ENCODE peak calls at places on chromosomes 11 and 22, in five cellular contexts. One of them, this sample, is unnamed.

GRCh38 chr11:18111005-18111404 is 5.1 kb upstream of the SAAL1 start:
- DNase-seq in mucosa of gallbladder: no peak
- DNase-seq in uterus: no peak
- DNase-seq in Right ventricle myocardium inferior: no peak
- DNase-seq in Calu3: no peak
- DNase-seq in this sample: peak

GRCh38 chr11:16613401-16614381 is 124.8 kb upstream of the C11orf58 start:
- DNase-seq in Calu3: peak
- DNase-seq in mucosa of gallbladder: peak
- DNase-seq in Right ventricle myocardium inferior: peak
- DNase-seq in uterus: peak
- DNase-seq in this sample: peak

GRCh38 chr11:44811841-44812448 is 85.2 kb downstream of the TSPAN18 start:
- DNase-seq in mucosa of gallbladder: no peak
- DNase-seq in Calu3: no peak
- DNase-seq in Right ventricle myocardium inferior: no peak
- DNase-seq in uterus: no peak
- DNase-seq in this sample: no peak

GRCh38 chr11:12499071-12499470 is 121.7 kb downstream of the PARVA start:
- DNase-seq in Right ventricle myocardium inferior: no peak
- DNase-seq in uterus: no peak
- DNase-seq in Calu3: no peak
- DNase-seq in mucosa of gallbladder: no peak
- DNase-seq in this sample: no peak

GRCh38 chr11:112637046-112637445 is 324.2 kb upstream of the NCAM1 start:
- DNase-seq in mucosa of gallbladder: no peak
- DNase-seq in uterus: no peak
- DNase-seq in Calu3: no peak
- DNase-seq in Right ventricle myocardium inferior: no peak
- DNase-seq in this sample: no peak

GRCh38 chr11:94781822-94782221 is 13.7 kb downstream of the AMOTL1 start:
- DNase-seq in mucosa of gallbladder: no peak
- DNase-seq in Right ventricle myocardium inferior: no peak
- DNase-seq in uterus: no peak
- DNase-seq in Calu3: no peak
- DNase-seq in this sample: no peak

GRCh38 chr11:69393178-69393832 is 88.2 kb upstream of the LINC01488 start:
- DNase-seq in Calu3: no peak
- DNase-seq in Right ventricle myocardium inferior: no peak
- DNase-seq in mucosa of gallbladder: no peak
- DNase-seq in uterus: no peak
- DNase-seq in this sample: no peak

GRCh38 chr11:124941703-124942102 is 5.9 kb upstream of the HEPACAM start:
- DNase-seq in Right ventricle myocardium inferior: no peak
- DNase-seq in uterus: no peak
- DNase-seq in mucosa of gallbladder: no peak
- DNase-seq in Calu3: no peak
- DNase-seq in this sample: no peak

GRCh38 chr11:119320593-119321524 is 3.9 kb upstream of the MCAM start:
- DNase-seq in mucosa of gallbladder: no peak
- DNase-seq in Right ventricle myocardium inferior: peak
- DNase-seq in uterus: peak
- DNase-seq in Calu3: peak
- DNase-seq in this sample: peak

GRCh38 chr22:24875862-24876506 is 70.0 kb downstream of the SGSM1 start:
- DNase-seq in uterus: no peak
- DNase-seq in mucosa of gallbladder: no peak
- DNase-seq in Right ventricle myocardium inferior: no peak
- DNase-seq in Calu3: peak
- DNase-seq in this sample: peak

GRCh38 chr11:117843666-117844484 is 19.3 kb upstream of the FXYD2 start:
- DNase-seq in Right ventricle myocardium inferior: peak
- DNase-seq in Calu3: peak
- DNase-seq in mucosa of gallbladder: peak
- DNase-seq in uterus: peak
- DNase-seq in this sample: peak

GRCh38 chr11:102306817-102307814 is 10.2 kb upstream of the BIRC3 start:
- DNase-seq in mucosa of gallbladder: no peak
- DNase-seq in Right ventricle myocardium inferior: no peak
- DNase-seq in Calu3: no peak
- DNase-seq in uterus: no peak
- DNase-seq in this sample: no peak

GRCh38 chr11:65491614-65492386 is 7.0 kb upstream of the MALAT1 start:
- DNase-seq in mucosa of gallbladder: peak
- DNase-seq in Right ventricle myocardium inferior: peak
- DNase-seq in Calu3: peak
- DNase-seq in uterus: peak
- DNase-seq in this sample: no peak

GRCh38 chr22:19307872-19308271 is 16.4 kb upstream of the CLTCL1 start:
- DNase-seq in Right ventricle myocardium inferior: no peak
- DNase-seq in Calu3: no peak
- DNase-seq in uterus: no peak
- DNase-seq in mucosa of gallbladder: no peak
- DNase-seq in this sample: no peak

GRCh38 chr22:23431337-23432072 is 148.6 kb downstream of the IGLL1 start:
- DNase-seq in mucosa of gallbladder: peak
- DNase-seq in Calu3: no peak
- DNase-seq in Right ventricle myocardium inferior: no peak
- DNase-seq in uterus: no peak
- DNase-seq in this sample: no peak

GRCh38 chr22:42330953-42331525 is 60.6 kb upstream of the TCF20 start:
- DNase-seq in uterus: no peak
- DNase-seq in Right ventricle myocardium inferior: no peak
- DNase-seq in mucosa of gallbladder: peak
- DNase-seq in Calu3: no peak
- DNase-seq in this sample: no peak

GRCh38 chr11:125174057-125174456 is 9.5 kb downstream of the PKNOX2 start:
- DNase-seq in uterus: no peak
- DNase-seq in Right ventricle myocardium inferior: no peak
- DNase-seq in Calu3: no peak
- DNase-seq in mucosa of gallbladder: no peak
- DNase-seq in this sample: no peak

GRCh38 chr22:38940985-38941384 is 16.4 kb upstream of the APOBEC3A start:
- DNase-seq in Calu3: no peak
- DNase-seq in uterus: no peak
- DNase-seq in Right ventricle myocardium inferior: no peak
- DNase-seq in mucosa of gallbladder: no peak
- DNase-seq in this sample: no peak

GRCh38 chr11:105838668-105839403 is 183.2 kb downstream of the MSANTD4 start:
- DNase-seq in uterus: no peak
- DNase-seq in mucosa of gallbladder: no peak
- DNase-seq in Calu3: no peak
- DNase-seq in Right ventricle myocardium inferior: no peak
- DNase-seq in this sample: no peak

GRCh38 chr11:87463486-87464102 is 425.9 kb downstream of the TMEM135 start:
- DNase-seq in uterus: no peak
- DNase-seq in mucosa of gallbladder: no peak
- DNase-seq in Calu3: peak
- DNase-seq in Right ventricle myocardium inferior: no peak
- DNase-seq in this sample: peak

GRCh38 chr22:44640618-44641155 is 61.3 kb upstream of the PRR5 start:
- DNase-seq in Right ventricle myocardium inferior: no peak
- DNase-seq in mucosa of gallbladder: no peak
- DNase-seq in uterus: no peak
- DNase-seq in Calu3: no peak
- DNase-seq in this sample: no peak

GRCh38 chr11:72232260-72233055 is 7.9 kb downstream of the INPPL1 start:
- DNase-seq in uterus: no peak
- DNase-seq in Calu3: no peak
- DNase-seq in Right ventricle myocardium inferior: no peak
- DNase-seq in mucosa of gallbladder: no peak
- DNase-seq in this sample: no peak

GRCh38 chr11:1774886-1775285 is 11.2 kb upstream of the CTSD start:
- DNase-seq in Calu3: no peak
- DNase-seq in Right ventricle myocardium inferior: no peak
- DNase-seq in uterus: no peak
- DNase-seq in mucosa of gallbladder: no peak
- DNase-seq in this sample: no peak

GRCh38 chr22:37472418-37473006 is 13.7 kb downstream of the MFNG start:
- DNase-seq in mucosa of gallbladder: no peak
- DNase-seq in uterus: no peak
- DNase-seq in Calu3: peak
- DNase-seq in Right ventricle myocardium inferior: peak
- DNase-seq in this sample: peak

GRCh38 chr11:102309621-102310541 is 7.4 kb upstream of the BIRC3 start:
- DNase-seq in mucosa of gallbladder: no peak
- DNase-seq in Right ventricle myocardium inferior: no peak
- DNase-seq in Calu3: no peak
- DNase-seq in uterus: no peak
- DNase-seq in this sample: no peak

This sample was measured in T47D.